ENCODE peak calls at places on chromosomes 3 and 15, in four cellular contexts. One of them, this sample, is unnamed.

GRCh38 chr3:46280105-46280797 is 38.0 kb downstream of the CCR3 start:
- DNase-seq in HL-60: no peak
- DNase-seq in K562: no peak
- DNase-seq in GM12878: no peak
- DNase-seq in this sample: no peak

GRCh38 chr3:73213906-73214305 is 152.4 kb downstream of the EBLN2 start:
- DNase-seq in HL-60: no peak
- DNase-seq in K562: no peak
- DNase-seq in GM12878: no peak
- DNase-seq in this sample: no peak

GRCh38 chr3:20574746-20575145 is 388.7 kb upstream of the SGO1 start:
- DNase-seq in HL-60: no peak
- DNase-seq in K562: no peak
- DNase-seq in GM12878: no peak
- DNase-seq in this sample: no peak

GRCh38 chr3:40871411-40871810 is 327.9 kb upstream of the CTNNB1 start:
- DNase-seq in HL-60: no peak
- DNase-seq in K562: no peak
- DNase-seq in GM12878: no peak
- DNase-seq in this sample: no peak

GRCh38 chr3:174614046-174614445 is 245.1 kb upstream of the NAALADL2 start:
- DNase-seq in HL-60: no peak
- DNase-seq in K562: no peak
- DNase-seq in GM12878: no peak
- DNase-seq in this sample: no peak

GRCh38 chr3:172257638-172258400 is 190.4 kb downstream of the GHSR start:
- DNase-seq in HL-60: no peak
- DNase-seq in K562: no peak
- DNase-seq in GM12878: no peak
- DNase-seq in this sample: no peak

GRCh38 chr15:58462973-58463663 is 31.3 kb downstream of the LIPC start:
- DNase-seq in HL-60: no peak
- DNase-seq in K562: no peak
- DNase-seq in GM12878: no peak
- DNase-seq in this sample: no peak

GRCh38 chr3:172315401-172316091 is 132.7 kb downstream of the GHSR start:
- DNase-seq in HL-60: no peak
- DNase-seq in K562: peak
- DNase-seq in GM12878: no peak
- DNase-seq in this sample: no peak

GRCh38 chr3:197042539-197042938 is 12.9 kb upstream of the MELTF start:
- DNase-seq in HL-60: no peak
- DNase-seq in K562: no peak
- DNase-seq in GM12878: no peak
- DNase-seq in this sample: no peak

GRCh38 chr3:151976211-151977050 is 103.0 kb downstream of the SUCNR1 start:
- DNase-seq in HL-60: no peak
- DNase-seq in K562: no peak
- DNase-seq in GM12878: no peak
- DNase-seq in this sample: no peak

GRCh38 chr3:62723171-62723570 is 152.0 kb downstream of the CADPS start:
- DNase-seq in HL-60: no peak
- DNase-seq in K562: no peak
- DNase-seq in GM12878: no peak
- DNase-seq in this sample: no peak

GRCh38 chr3:11434017-11434526 is 161.9 kb downstream of the ATG7 start:
- DNase-seq in HL-60: no peak
- DNase-seq in K562: no peak
- DNase-seq in GM12878: no peak
- DNase-seq in this sample: no peak

GRCh38 chr3:178629430-178630178 is 93.4 kb downstream of the KCNMB2 start:
- DNase-seq in HL-60: no peak
- DNase-seq in K562: no peak
- DNase-seq in GM12878: no peak
- DNase-seq in this sample: no peak

GRCh38 chr3:80424951-80425350 is 657.2 kb upstream of the ROBO1 start:
- DNase-seq in HL-60: no peak
- DNase-seq in K562: no peak
- DNase-seq in GM12878: no peak
- DNase-seq in this sample: no peak

GRCh38 chr15:86645861-86646393 is 566.3 kb downstream of the AGBL1 start:
- DNase-seq in HL-60: no peak
- DNase-seq in K562: no peak
- DNase-seq in GM12878: no peak
- DNase-seq in this sample: no peak

GRCh38 chr3:133591271-133591742 is 17.8 kb downstream of the CDV3 start:
- DNase-seq in HL-60: no peak
- DNase-seq in K562: no peak
- DNase-seq in GM12878: no peak
- DNase-seq in this sample: no peak

GRCh38 chr3:149215474-149215873 is 6.2 kb downstream of the CP start:
- DNase-seq in HL-60: no peak
- DNase-seq in K562: no peak
- DNase-seq in GM12878: no peak
- DNase-seq in this sample: no peak

GRCh38 chr3:181457190-181457589 is 254.5 kb upstream of the SOX2 start:
- DNase-seq in HL-60: no peak
- DNase-seq in K562: no peak
- DNase-seq in GM12878: no peak
- DNase-seq in this sample: no peak
- TF ChIP-seq SPI1 in HL-60: no peak
- TF ChIP-seq SPI1 in K562: no peak
- TF ChIP-seq SPI1 in GM12878: no peak
- TF ChIP-seq SPI1 in this sample: no peak

GRCh38 chr15:91849749-91850161 is 3.8 kb upstream of the SLCO3A1 start:
- DNase-seq in HL-60: peak
- DNase-seq in K562: peak
- DNase-seq in GM12878: no peak
- DNase-seq in this sample: no peak
- TF ChIP-seq SPI1 in HL-60: peak
- TF ChIP-seq SPI1 in K562: no peak
- TF ChIP-seq SPI1 in GM12878: no peak
- TF ChIP-seq SPI1 in this sample: no peak

GRCh38 chr3:141454906-141455602 is 31.8 kb upstream of the RASA2 start:
- DNase-seq in HL-60: no peak
- DNase-seq in K562: peak
- DNase-seq in GM12878: peak
- DNase-seq in this sample: peak
- TF ChIP-seq SPI1 in HL-60: no peak
- TF ChIP-seq SPI1 in K562: no peak
- TF ChIP-seq SPI1 in GM12878: no peak
- TF ChIP-seq SPI1 in this sample: no peak

DNA sequence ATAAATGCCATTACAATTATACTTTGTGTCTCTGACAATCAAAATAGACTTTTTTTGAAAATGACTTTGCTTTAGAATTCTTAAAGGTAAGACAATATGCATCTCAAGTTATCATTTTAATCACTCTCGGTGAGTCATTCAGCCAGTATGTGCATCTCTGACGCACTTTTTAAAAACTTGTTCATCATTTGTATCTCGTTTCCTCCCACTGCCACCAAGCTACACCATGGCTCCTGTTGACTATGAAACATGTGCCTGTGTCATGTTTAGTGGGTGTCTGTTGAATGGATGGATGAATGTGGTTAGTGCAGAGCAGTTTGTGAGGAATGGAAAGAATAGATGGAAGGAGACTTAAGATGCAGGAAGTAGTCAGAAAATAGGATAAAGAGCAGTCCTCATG is 68.6 kb downstream of the ARPP21 start:
- DNase-seq in HL-60: no peak
- DNase-seq in K562: no peak
- DNase-seq in GM12878: no peak
- DNase-seq in this sample: no peak
- TF ChIP-seq SPI1 in HL-60: no peak
- TF ChIP-seq SPI1 in K562: no peak
- TF ChIP-seq SPI1 in GM12878: no peak
- TF ChIP-seq SPI1 in this sample: no peak

GRCh38 chr15:31452595-31453557 is 126.2 kb downstream of the KLF13 start:
- DNase-seq in HL-60: no peak
- DNase-seq in K562: no peak
- DNase-seq in GM12878: no peak
- DNase-seq in this sample: no peak
- TF ChIP-seq SPI1 in HL-60: no peak
- TF ChIP-seq SPI1 in K562: no peak
- TF ChIP-seq SPI1 in GM12878: no peak
- TF ChIP-seq SPI1 in this sample: no peak

GRCh38 chr3:154113609-154114008 is 7.6 kb upstream of the ARHGEF26 start:
- DNase-seq in HL-60: no peak
- DNase-seq in K562: no peak
- DNase-seq in GM12878: no peak
- DNase-seq in this sample: no peak

GRCh38 chr3:154111365-154111764 is 9.8 kb upstream of the ARHGEF26 start:
- DNase-seq in HL-60: no peak
- DNase-seq in K562: no peak
- DNase-seq in GM12878: no peak
- DNase-seq in this sample: no peak

GRCh38 chr3:154115332-154115731 is 5.9 kb upstream of the ARHGEF26 start:
- DNase-seq in HL-60: no peak
- DNase-seq in K562: no peak
- DNase-seq in GM12878: no peak
- DNase-seq in this sample: no peak

GRCh38 chr3:154112146-154112545 is 9.0 kb upstream of the ARHGEF26 start:
- DNase-seq in HL-60: no peak
- DNase-seq in K562: no peak
- DNase-seq in GM12878: no peak
- DNase-seq in this sample: no peak
- TF ChIP-seq SPI1 in HL-60: no peak
- TF ChIP-seq SPI1 in K562: no peak
- TF ChIP-seq SPI1 in GM12878: no peak
- TF ChIP-seq SPI1 in this sample: no peak

This sample was measured in GM12891.